ENCODE peak calls at places on chromosome 11, in six cellular contexts. W is H1, Q is IMR-90, V is mesendoderm, L is neuronal stem cell, S is mesenchymal stem cell. N is an unnamed sample.

GRCh38 chr11:57378166-57378565 is 2.8 kb downstream of the PRG3 start:
- DNase-seq in Q (peak), L (no peak), W (no peak), V (no peak), S (peak), N (no peak)

GRCh38 chr11:84836371-84836770 is 790.8 kb downstream of the DLG2 start:
- DNase-seq in Q (no peak), V (no peak), L (no peak), S (no peak), W (no peak), N (no peak)

GRCh38 chr11:2794947-2795346 is 90.6 kb downstream of the CDKN1C start:
- DNase-seq in S (no peak), V (no peak), L (no peak), Q (no peak), W (no peak), N (no peak)

GRCh38 chr11:73866095-73866579 is 10.5 kb downstream of the COA4 start:
- DNase-seq in W (no peak), L (no peak), Q (peak), V (no peak), S (no peak), N (no peak)

GRCh38 chr11:120330045-120330444 is 4.9 kb downstream of the TLCD5 start:
- DNase-seq in Q (no peak), V (no peak), L (no peak), S (no peak), W (no peak), N (no peak)

GRCh38 chr11:98862169-98862568 is 158.6 kb upstream of the CNTN5 start:
- DNase-seq in W (no peak), L (no peak), S (no peak), V (no peak), Q (no peak), N (no peak)

GRCh38 chr11:71192629-71193028 is 59.7 kb downstream of the SHANK2 start:
- DNase-seq in W (no peak), L (no peak), S (no peak), Q (no peak), V (peak), N (no peak)

GRCh38 chr11:107836811-107837210 is 21.8 kb downstream of the SLC35F2 start:
- DNase-seq in W (no peak), L (no peak), V (no peak), S (no peak), Q (no peak), N (no peak)

GRCh38 chr11:10348650-10349280 is 43.9 kb downstream of the ADM start:
- DNase-seq in S (peak), L (no peak), V (peak), Q (peak), W (no peak), N (no peak)

GRCh38 chr11:128936546-128937275 is 6.0 kb downstream of the TP53AIP1 start:
- DNase-seq in Q (no peak), V (peak), L (peak), W (peak), S (peak), N (peak)

GRCh38 chr11:120108154-120108784 is 29.6 kb downstream of the TRIM29 start:
- DNase-seq in L (peak), S (peak), V (peak), Q (peak), W (peak), N (peak)

GRCh38 chr11:9901931-9902330 is 238.1 kb downstream of the SWAP70 start:
- DNase-seq in L (no peak), W (no peak), Q (no peak), S (no peak), V (no peak), N (no peak)

GRCh38 chr11:44104472-44105294 is 9.2 kb downstream of the EXT2 start:
- DNase-seq in W (no peak), Q (no peak), V (peak), S (no peak), L (no peak), N (peak)

GRCh38 chr11:5929571-5929970 is 12.5 kb upstream of the OR56A3 start:
- DNase-seq in Q (no peak), L (no peak), S (no peak), W (no peak), V (no peak), N (no peak)

GRCh38 chr11:112756166-112756565 is 205.1 kb upstream of the NCAM1 start:
- DNase-seq in W (no peak), Q (no peak), S (no peak), L (no peak), V (no peak), N (no peak)

GRCh38 chr11:2779981-2780849 is 80.4 kb upstream of the KCNQ1OT1 start:
- DNase-seq in W (peak), Q (no peak), S (no peak), L (no peak), V (no peak), N (peak)

GRCh38 chr11:65471410-65471762 is 27.5 kb upstream of the MALAT1 start:
- DNase-seq in Q (peak), L (no peak), V (peak), S (peak), W (peak), N (peak)

GRCh38 chr11:28628412-28628811 is 520.2 kb downstream of the METTL15 start:
- DNase-seq in V (no peak), L (peak), Q (no peak), W (no peak), S (no peak), N (no peak)

GRCh38 chr11:8834379-8834778 is 76.6 kb upstream of the AKIP1 start:
- DNase-seq in W (no peak), Q (no peak), S (peak), L (no peak), V (peak), N (no peak)

GRCh38 chr11:18671246-18671645 is 27.3 kb upstream of the TMEM86A start:
- DNase-seq in L (no peak), Q (no peak), V (no peak), S (no peak), W (no peak), N (no peak)

GRCh38 chr11:73147771-73148681 is 5.9 kb upstream of the FCHSD2 start:
- DNase-seq in V (no peak), Q (no peak), W (no peak), S (no peak), L (no peak), N (no peak)

GRCh38 chr11:47914743-47915142 is 65.6 kb upstream of the PTPRJ start:
- DNase-seq in S (no peak), L (no peak), Q (no peak), V (no peak), W (no peak), N (no peak)

GRCh38 chr11:75236062-75236461 is 4.5 kb upstream of the TPBGL start:
- DNase-seq in S (no peak), L (no peak), Q (no peak), V (peak), W (no peak), N (no peak)

GRCh38 chr11:9574806-9575530 is 1.5 kb downstream of the WEE1 start:
- DNase-seq in W (peak), L (no peak), Q (peak), V (peak), S (peak), N (peak)

GRCh38 chr11:39570526-39570925 is 1888.9 kb downstream of the LRRC4C start:
- DNase-seq in V (no peak), S (peak), W (no peak), Q (no peak), L (no peak), N (no peak)

GRCh38 chr11:128172046-128172878 is 415.1 kb downstream of the ETS1 start:
- DNase-seq in L (peak), S (peak), W (peak), V (peak), Q (peak), N (peak)

GRCh38 chr11:115699733-115700132 is 195.5 kb upstream of the CADM1 start:
- DNase-seq in L (no peak), Q (peak), W (no peak), V (no peak), S (no peak), N (no peak)

GRCh38 chr11:36774603-36775002 is 176.6 kb upstream of the RAG2 start:
- DNase-seq in V (no peak), Q (peak), S (peak), L (no peak), W (no peak), N (no peak)

GRCh38 chr11:117879516-117880480 is 3.3 kb upstream of the FXYD6 start:
- DNase-seq in Q (no peak), L (no peak), S (no peak), V (peak), W (no peak), N (no peak)

GRCh38 chr11:43818220-43818619 is 62.4 kb upstream of the ALKBH3 start:
- DNase-seq in L (no peak), S (no peak), Q (peak), W (no peak), V (no peak), N (no peak)

GRCh38 chr11:102081313-102081712 is 28.9 kb upstream of the YAP1 start:
- DNase-seq in L (no peak), V (no peak), Q (no peak), W (no peak), S (no peak), N (no peak)

GRCh38 chr11:105100206-105100605 is 39.4 kb downstream of the CARD18 start:
- DNase-seq in Q (no peak), L (no peak), W (no peak), V (peak), S (peak), N (peak)

GRCh38 chr11:131136476-131136875 is 220.2 kb upstream of the SNX19 start:
- DNase-seq in V (no peak), Q (peak), S (no peak), W (no peak), L (no peak), N (no peak)

GRCh38 chr11:3132831-3133455 is 32.2 kb downstream of the OSBPL5 start:
- DNase-seq in W (no peak), S (no peak), Q (no peak), L (no peak), V (no peak), N (no peak)

GRCh38 chr11:36265793-36266628 is 23.2 kb downstream of the COMMD9 start:
- DNase-seq in L (peak), S (peak), V (peak), Q (peak), W (peak), N (peak)

GRCh38 chr11:45687836-45688235 is 22.4 kb upstream of the CHST1 start:
- DNase-seq in L (no peak), Q (no peak), V (no peak), W (no peak), S (no peak), N (no peak)
- H2AK5ac ChIP-seq in L (no peak), Q (no peak), V (no peak), W (no peak), S (no peak), N (no peak)

GRCh38 chr11:1404461-1405185 is 14.9 kb downstream of the BRSK2 start:
- DNase-seq in L (no peak), S (no peak), Q (no peak), W (no peak), V (no peak), N (no peak)

GRCh38 chr11:1407668-1408067 is 17.9 kb downstream of the BRSK2 start:
- DNase-seq in Q (no peak), V (no peak), W (no peak), L (no peak), S (no peak), N (no peak)

GRCh38 chr11:1406571-1407485 is 17.1 kb downstream of the BRSK2 start:
- DNase-seq in V (no peak), L (no peak), Q (no peak), W (no peak), S (no peak), N (no peak)

GRCh38 chr11:1403721-1404460 is 14.2 kb downstream of the BRSK2 start:
- DNase-seq in L (no peak), S (no peak), V (no peak), Q (no peak), W (no peak), N (no peak)

GRCh38 chr11:1405186-1406020 is 15.7 kb downstream of the BRSK2 start:
- DNase-seq in S (no peak), Q (no peak), W (no peak), V (no peak), L (no peak), N (no peak)
- H4K8ac ChIP-seq in S (no peak), Q (no peak), W (no peak), V (no peak), L (no peak), N (no peak)

GRCh38 chr11:69716891-69717747 is 13.3 kb upstream of the FGF19 start:
- DNase-seq in L (no peak), V (no peak), Q (no peak), W (no peak), S (no peak), N (no peak)
- H2AK5ac ChIP-seq in L (peak), V (no peak), Q (no peak), W (no peak), S (no peak), N (no peak)

GRCh38 chr11:118913411-118914125 is 12.2 kb downstream of the BCL9L start:
- DNase-seq in L (no peak), W (no peak), S (no peak), V (no peak), Q (no peak), N (peak)
- H4K8ac ChIP-seq in L (no peak), W (peak), S (peak), V (no peak), Q (peak), N (no peak)

N was measured in H9.